ENCODE peak calls at places on chromosomes 5 and 9, in nine cellular contexts. Y is Panc1, A is A549, U is HCT116, B is HepG2, N is right lobe of liver, G is GM12878, M is right cardiac atrium, T is cardiac muscle cell. C is an unnamed sample. For H3K9me3, the result is how much of the 10 kb centered on the place peaks cover.

GRCh38 chr5:15501057-15501791 is 1.2 kb downstream of the FBXL7 start:
- DNase-seq in Y (no peak), A (peak), U (no peak), B (no peak), N (no peak), G (no peak), M (peak), T (peak), C (peak)

GRCh38 chr9:79969866-79970265 is 398.1 kb downstream of the TLE4 start:
- DNase-seq in Y (no peak), A (no peak), U (no peak), B (no peak), N (no peak), G (no peak), M (no peak), T (no peak), C (no peak)

GRCh38 chr5:134140530-134141201 is 26.2 kb downstream of the TCF7 start:
- DNase-seq in Y (no peak), A (peak), U (peak), B (peak), N (peak), G (no peak), M (peak), T (peak), C (peak)

GRCh38 chr5:174317261-174317894 is 271.9 kb downstream of the NSG2 start:
- DNase-seq in Y (peak), A (peak), U (no peak), B (peak), N (no peak), G (no peak), M (no peak), T (peak), C (no peak)

GRCh38 chr5:132655821-132656773 is 1.9 kb upstream of the IL13 start:
- DNase-seq in Y (no peak), A (no peak), U (no peak), B (no peak), N (no peak), G (no peak), M (peak), T (peak), C (no peak)

GRCh38 chr5:119307170-119307569 is 48.6 kb upstream of the TNFAIP8 start:
- DNase-seq in Y (no peak), A (no peak), U (no peak), B (no peak), N (no peak), G (no peak), M (no peak), T (no peak), C (no peak)

GRCh38 chr5:41772071-41772470 is 98.2 kb downstream of the OXCT1 start:
- DNase-seq in Y (no peak), A (no peak), U (no peak), B (no peak), N (no peak), G (no peak), M (no peak), T (no peak), C (no peak)

GRCh38 chr9:36401897-36402480 is 1.9 kb upstream of the RNF38 start:
- DNase-seq in Y (no peak), A (no peak), U (no peak), B (peak), N (no peak), G (no peak), M (no peak), T (no peak), C (no peak)

GRCh38 chr5:72205431-72206009 is 98.2 kb downstream of the MAP1B start:
- DNase-seq in Y (no peak), A (no peak), U (no peak), B (no peak), N (no peak), G (no peak), M (no peak), T (no peak), C (no peak)

GRCh38 chr9:91332476-91333231 is 29.1 kb downstream of the AUH start:
- DNase-seq in Y (no peak), A (no peak), U (no peak), B (no peak), N (no peak), G (no peak), M (no peak), T (peak), C (no peak)

GRCh38 chr9:35172878-35173277 is 11.1 kb downstream of the UNC13B start:
- DNase-seq in Y (no peak), A (no peak), U (no peak), B (no peak), N (no peak), G (no peak), M (no peak), T (no peak), C (no peak)

GRCh38 chr5:148776780-148777179 is 49.6 kb upstream of the ADRB2 start:
- DNase-seq in Y (no peak), A (peak), U (peak), B (no peak), N (no peak), G (no peak), M (no peak), T (no peak), C (no peak)

GRCh38 chr9:18822850-18823249 is 210.2 kb downstream of the SAXO1 start:
- DNase-seq in Y (no peak), A (no peak), U (no peak), B (no peak), N (no peak), G (no peak), M (no peak), T (no peak), C (no peak)

GRCh38 chr9:125438506-125439433 is 177.1 kb downstream of the GAPVD1 start:
- DNase-seq in Y (no peak), A (no peak), U (no peak), B (no peak), N (no peak), G (no peak), M (peak), T (no peak), C (no peak)

GRCh38 chr5:159208508-159209437 is 580 bp downstream of the RNF145 start:
- DNase-seq in Y (no peak), A (no peak), U (no peak), B (peak), N (peak), G (no peak), M (peak), T (peak), C (peak)

GRCh38 chr5:113199122-113199905 is 222.7 kb downstream of the DCP2 start:
- DNase-seq in Y (no peak), A (no peak), U (no peak), B (no peak), N (no peak), G (no peak), M (no peak), T (no peak), C (no peak)

GRCh38 chr9:115008536-115008935 is 78.1 kb upstream of the TNFSF8 start:
- DNase-seq in Y (no peak), A (peak), U (no peak), B (no peak), N (no peak), G (no peak), M (no peak), T (no peak), C (no peak)

GRCh38 chr5:137734962-137735530 is 843 bp downstream of the KLHL3 start:
- DNase-seq in Y (no peak), A (no peak), U (no peak), B (no peak), N (peak), G (no peak), M (peak), T (peak), C (peak)

GRCh38 chr5:3784854-3785253 is 189.2 kb downstream of the IRX1 start:
- DNase-seq in Y (no peak), A (no peak), U (no peak), B (no peak), N (no peak), G (no peak), M (no peak), T (no peak), C (no peak)

GRCh38 chr9:129399301-129399990 is 221.4 kb upstream of the IER5L start:
- DNase-seq in Y (no peak), A (no peak), U (no peak), B (no peak), N (peak), G (no peak), M (peak), T (no peak), C (peak)

GRCh38 chr5:156201793-156202388 is 125.1 kb upstream of the SGCD start:
- DNase-seq in Y (no peak), A (peak), U (no peak), B (no peak), N (no peak), G (no peak), M (no peak), T (no peak), C (no peak)

GRCh38 chr9:35733109-35733541 is 659 bp downstream of the CREB3 start:
- DNase-seq in Y (no peak), A (peak), U (peak), B (peak), N (no peak), G (no peak), M (no peak), T (peak), C (no peak)

GRCh38 chr5:120778491-120779293 is 314.6 kb downstream of the PRR16 start:
- DNase-seq in Y (no peak), A (no peak), U (no peak), B (no peak), N (no peak), G (no peak), M (no peak), T (no peak), C (no peak)

GRCh38 chr5:40689442-40689841 is 9.7 kb downstream of the PTGER4 start:
- DNase-seq in Y (peak), A (peak), U (peak), B (peak), N (no peak), G (peak), M (no peak), T (no peak), C (no peak)
- H3K9me3 ChIP-seq in Y (under half), A (under half), U (under half), B (under half), N (under half), G (under half), M (under half), T (under half), C (under half)

DNA sequence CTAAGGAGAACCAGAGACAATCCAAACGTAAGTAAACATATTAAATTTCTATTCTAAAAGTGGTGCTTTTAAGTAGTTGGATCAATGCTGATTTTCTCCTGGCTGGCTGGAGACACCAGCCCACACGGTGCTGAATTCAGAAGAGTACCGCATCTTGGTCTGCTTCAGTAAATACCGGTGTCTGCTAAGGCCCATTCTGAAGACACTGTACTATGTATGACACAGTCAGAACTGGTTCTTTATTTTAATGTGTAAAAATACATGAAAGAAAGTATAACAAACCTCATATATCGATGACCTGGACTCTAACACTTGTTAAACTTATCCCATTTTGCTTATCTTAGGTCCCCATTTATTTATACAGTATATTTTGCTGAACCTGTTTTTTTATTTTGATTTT is 32.8 kb downstream of the RAPGEF1 start:
- DNase-seq in Y (no peak), A (no peak), U (no peak), B (no peak), N (no peak), G (no peak), M (no peak), T (no peak), C (no peak)
- H3K4me3 ChIP-seq in Y (no peak), A (no peak), U (no peak), B (peak), N (no peak), G (peak), M (peak), T (no peak), C (peak)

DNA sequence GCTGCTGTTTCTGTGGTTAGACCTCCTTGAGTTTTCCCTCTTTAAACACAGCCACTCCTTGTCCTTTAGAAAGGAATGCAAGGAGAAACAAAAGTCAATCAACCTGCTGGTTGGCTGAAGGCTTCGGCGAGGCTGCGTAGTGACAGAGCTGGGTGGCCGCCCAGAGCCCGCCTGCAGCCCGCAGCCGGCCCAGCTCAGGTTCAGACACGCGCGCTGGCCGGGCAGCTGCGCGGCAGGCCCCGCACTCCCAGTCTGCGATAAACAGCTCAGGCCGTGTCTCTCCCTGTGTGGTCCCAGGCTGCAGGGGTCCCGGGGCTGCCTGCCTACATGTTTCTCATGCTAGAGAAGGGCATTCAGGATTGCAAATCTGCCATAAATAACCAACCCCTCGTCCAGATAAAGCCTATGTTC is 115.4 kb downstream of the HSD17B3 start:
- DNase-seq in Y (no peak), A (no peak), U (no peak), B (no peak), N (no peak), G (no peak), M (peak), T (peak), C (no peak)
- H3K9me3 ChIP-seq in Y (under half), A (under half), U (under half), B (under half), N (under half), G (under half), M (under half), T (under half), C (under half)

GRCh38 chr9:89219637-89220036 is 41.0 kb upstream of the SHC3 start:
- DNase-seq in Y (no peak), A (no peak), U (no peak), B (no peak), N (no peak), G (no peak), M (no peak), T (no peak), C (no peak)
- H3K4me3 ChIP-seq in Y (no peak), A (no peak), U (no peak), B (no peak), N (no peak), G (no peak), M (no peak), T (no peak), C (no peak)

GRCh38 chr5:131304414-131304813 is 40.6 kb downstream of the CDC42SE2 start:
- DNase-seq in Y (no peak), A (no peak), U (no peak), B (no peak), N (no peak), G (no peak), M (no peak), T (no peak), C (no peak)

GRCh38 chr5:131303537-131303936 is 39.7 kb downstream of the CDC42SE2 start:
- DNase-seq in Y (no peak), A (no peak), U (no peak), B (no peak), N (no peak), G (no peak), M (no peak), T (no peak), C (no peak)

GRCh38 chr5:131302506-131302905 is 38.7 kb downstream of the CDC42SE2 start:
- DNase-seq in Y (no peak), A (no peak), U (no peak), B (no peak), N (no peak), G (no peak), M (no peak), T (no peak), C (no peak)

GRCh38 chr5:131305906-131306305 is 42.1 kb downstream of the CDC42SE2 start:
- DNase-seq in Y (no peak), A (no peak), U (no peak), B (no peak), N (no peak), G (no peak), M (no peak), T (no peak), C (no peak)

DNA sequence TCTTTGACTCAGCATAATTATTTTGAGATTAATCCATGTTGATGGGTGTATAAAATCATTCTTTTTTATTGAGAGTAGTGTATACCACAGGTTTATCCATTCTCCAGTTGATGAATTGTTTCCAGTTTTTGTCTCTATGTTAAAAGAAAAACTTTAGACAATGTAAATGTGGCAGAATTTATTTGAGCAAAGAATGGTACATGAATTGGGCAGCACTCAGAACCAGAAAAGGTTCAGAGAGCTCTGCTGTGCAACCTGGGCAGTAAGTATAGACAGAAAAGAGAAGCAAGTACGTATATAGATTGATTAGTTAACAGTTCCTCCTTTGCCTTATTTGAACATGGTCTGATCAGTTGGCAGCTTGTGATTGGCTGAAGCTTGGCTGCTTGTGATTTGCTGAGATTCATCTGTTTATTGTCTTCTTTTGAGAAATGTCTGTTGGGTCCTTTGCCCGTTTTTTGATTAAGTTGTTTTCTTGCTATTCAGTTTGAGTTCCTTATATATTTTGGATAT is 41.3 kb downstream of the CDC42SE2 start:
- DNase-seq in Y (no peak), A (no peak), U (no peak), B (no peak), N (no peak), G (no peak), M (no peak), T (no peak), C (no peak)
- H3K9me3 ChIP-seq in Y (under half), A (under half), U (under half), B (under half), N (under half), G (under half), M (under half), T (under half), C (under half)

DNA sequence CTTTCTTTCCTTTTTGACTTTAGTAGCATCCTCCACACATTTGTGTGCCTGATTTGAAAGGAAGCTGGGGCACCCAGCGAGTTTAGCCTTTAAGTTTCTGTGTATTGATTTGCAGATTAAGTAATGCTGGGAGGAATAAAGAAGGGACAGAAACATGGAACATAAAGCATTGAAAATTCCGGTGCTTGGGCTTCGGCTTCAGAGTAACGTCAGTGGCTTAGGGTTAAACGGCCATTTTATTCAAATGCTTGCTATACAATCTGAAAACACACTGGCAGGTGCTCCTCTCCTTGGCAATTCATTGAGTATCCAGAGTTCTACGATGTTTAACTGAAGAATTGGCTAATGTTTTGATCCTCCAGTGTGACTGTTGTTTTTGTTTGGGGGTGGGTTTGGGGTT is 58.0 kb upstream of the FSD1L start:
- DNase-seq in Y (no peak), A (no peak), U (no peak), B (no peak), N (no peak), G (no peak), M (no peak), T (no peak), C (no peak)
- H3K4me3 ChIP-seq in Y (no peak), A (no peak), U (no peak), B (no peak), N (no peak), G (no peak), M (no peak), T (no peak), C (no peak)